ENCODE peak calls at places on chromosomes 4 and X, in seven cellular contexts. One of them, this sample, is unnamed.
A peak's percentile ranks its signal among the peaks of the same experiment; 100 is the strongest.

GRCh38 chrX:19064175-19064574 is 58.1 kb downstream of the ADGRG2 start:
- DNase-seq in endodermal cell: peak; percentile 73
- DNase-seq in HFFc6: no peak
- DNase-seq in cardiac muscle cell: peak; percentile 18
- DNase-seq in astrocyte of the spinal cord: peak; percentile 50
- DNase-seq in choroid plexus epithelial cell: peak; percentile 54
- DNase-seq in GM12864: no peak
- DNase-seq in this sample: no peak

GRCh38 chrX:143633530-143634372 is 2.1 kb downstream of the SLITRK4 start:
- DNase-seq in GM12864: no peak
- DNase-seq in endodermal cell: peak; percentile 66
- DNase-seq in choroid plexus epithelial cell: no peak
- DNase-seq in astrocyte of the spinal cord: no peak
- DNase-seq in cardiac muscle cell: peak; percentile 25
- DNase-seq in HFFc6: no peak
- DNase-seq in this sample: no peak

GRCh38 chr4:185580699-185581098 is 45.4 kb upstream of the PDLIM3 start:
- DNase-seq in astrocyte of the spinal cord: no peak
- DNase-seq in cardiac muscle cell: no peak
- DNase-seq in GM12864: no peak
- DNase-seq in endodermal cell: no peak
- DNase-seq in choroid plexus epithelial cell: no peak
- DNase-seq in HFFc6: no peak
- DNase-seq in this sample: no peak

GRCh38 chrX:48613502-48614160 is 16.3 kb downstream of the WDR13 start:
- DNase-seq in choroid plexus epithelial cell: peak; percentile 33
- DNase-seq in cardiac muscle cell: no peak
- DNase-seq in astrocyte of the spinal cord: no peak
- DNase-seq in endodermal cell: no peak
- DNase-seq in GM12864: no peak
- DNase-seq in HFFc6: peak; percentile 2
- DNase-seq in this sample: no peak

GRCh38 chrX:50988649-50989048 is 78.1 kb downstream of the BMP15 start:
- DNase-seq in endodermal cell: peak; percentile 63
- DNase-seq in astrocyte of the spinal cord: peak; percentile 20
- DNase-seq in choroid plexus epithelial cell: peak; percentile 52
- DNase-seq in cardiac muscle cell: peak; percentile 46
- DNase-seq in GM12864: no peak
- DNase-seq in HFFc6: peak; percentile 3
- DNase-seq in this sample: peak; percentile 1

GRCh38 chr4:159141193-159141592 is 38.3 kb downstream of the RAPGEF2 start:
- DNase-seq in GM12864: no peak
- DNase-seq in choroid plexus epithelial cell: peak; percentile 43
- DNase-seq in HFFc6: no peak
- DNase-seq in astrocyte of the spinal cord: peak; percentile 32
- DNase-seq in endodermal cell: no peak
- DNase-seq in cardiac muscle cell: no peak
- DNase-seq in this sample: no peak

GRCh38 chr4:78331965-78332364 is 219.6 kb upstream of the ANXA3 start:
- DNase-seq in HFFc6: no peak
- DNase-seq in astrocyte of the spinal cord: no peak
- DNase-seq in cardiac muscle cell: no peak
- DNase-seq in choroid plexus epithelial cell: no peak
- DNase-seq in endodermal cell: no peak
- DNase-seq in GM12864: no peak
- DNase-seq in this sample: no peak

GRCh38 chr4:20391224-20391623 is 139.5 kb downstream of the SLIT2 start:
- DNase-seq in GM12864: no peak
- DNase-seq in astrocyte of the spinal cord: peak; percentile 50
- DNase-seq in choroid plexus epithelial cell: peak; percentile 74
- DNase-seq in cardiac muscle cell: peak; percentile 40
- DNase-seq in endodermal cell: no peak
- DNase-seq in HFFc6: peak; percentile 27
- DNase-seq in this sample: no peak

GRCh38 chr4:16250665-16251365 is 24.5 kb upstream of the TAPT1 start:
- DNase-seq in HFFc6: peak; percentile 28
- DNase-seq in astrocyte of the spinal cord: no peak
- DNase-seq in choroid plexus epithelial cell: peak; percentile 40
- DNase-seq in endodermal cell: no peak
- DNase-seq in cardiac muscle cell: peak; percentile 47
- DNase-seq in GM12864: no peak
- DNase-seq in this sample: no peak

GRCh38 chr4:55921093-55921492 is 27.7 kb upstream of the CEP135 start:
- DNase-seq in GM12864: no peak
- DNase-seq in choroid plexus epithelial cell: no peak
- DNase-seq in cardiac muscle cell: no peak
- DNase-seq in astrocyte of the spinal cord: no peak
- DNase-seq in endodermal cell: no peak
- DNase-seq in HFFc6: no peak
- DNase-seq in this sample: no peak

GRCh38 chrX:5113128-5113527 is 1115.5 kb downstream of the NLGN4X start:
- DNase-seq in GM12864: no peak
- DNase-seq in HFFc6: no peak
- DNase-seq in cardiac muscle cell: no peak
- DNase-seq in astrocyte of the spinal cord: peak; percentile 3
- DNase-seq in endodermal cell: no peak
- DNase-seq in choroid plexus epithelial cell: peak; percentile 0
- DNase-seq in this sample: peak; percentile 0

GRCh38 chrX:115362334-115363095 is 73.0 kb downstream of the LUZP4 start:
- DNase-seq in GM12864: no peak
- DNase-seq in HFFc6: no peak
- DNase-seq in choroid plexus epithelial cell: peak; percentile 66
- DNase-seq in endodermal cell: peak; percentile 61
- DNase-seq in astrocyte of the spinal cord: peak; percentile 82
- DNase-seq in cardiac muscle cell: peak; percentile 70
- DNase-seq in this sample: no peak

GRCh38 chrX:8851487-8851886 is 50.3 kb upstream of the FAM9A start:
- DNase-seq in HFFc6: no peak
- DNase-seq in astrocyte of the spinal cord: no peak
- DNase-seq in endodermal cell: no peak
- DNase-seq in cardiac muscle cell: peak; percentile 46
- DNase-seq in choroid plexus epithelial cell: peak; percentile 25
- DNase-seq in GM12864: no peak
- DNase-seq in this sample: no peak

GRCh38 chr4:44146516-44146915 is 302.1 kb downstream of the KCTD8 start:
- DNase-seq in GM12864: no peak
- DNase-seq in astrocyte of the spinal cord: no peak
- DNase-seq in cardiac muscle cell: no peak
- DNase-seq in choroid plexus epithelial cell: no peak
- DNase-seq in HFFc6: no peak
- DNase-seq in endodermal cell: no peak
- DNase-seq in this sample: no peak

GRCh38 chr4:110046588-110047049 is 133.9 kb downstream of the EGF start:
- DNase-seq in choroid plexus epithelial cell: peak; percentile 28
- DNase-seq in astrocyte of the spinal cord: peak; percentile 54
- DNase-seq in endodermal cell: no peak
- DNase-seq in HFFc6: peak; percentile 6
- DNase-seq in cardiac muscle cell: no peak
- DNase-seq in GM12864: no peak
- DNase-seq in this sample: no peak

GRCh38 chr4:1192091-1192492 is 19.7 kb upstream of the SPON2 start:
- DNase-seq in choroid plexus epithelial cell: peak; percentile 98
- DNase-seq in endodermal cell: no peak
- DNase-seq in cardiac muscle cell: peak; percentile 98
- DNase-seq in HFFc6: peak; percentile 94
- DNase-seq in GM12864: no peak
- DNase-seq in astrocyte of the spinal cord: peak; percentile 96
- DNase-seq in this sample: no peak

GRCh38 chrX:110173192-110174175 is 144.4 kb downstream of the AMMECR1 start:
- DNase-seq in cardiac muscle cell: peak; percentile 15
- DNase-seq in astrocyte of the spinal cord: no peak
- DNase-seq in GM12864: no peak
- DNase-seq in choroid plexus epithelial cell: peak; percentile 26
- DNase-seq in HFFc6: no peak
- DNase-seq in endodermal cell: peak; percentile 40
- DNase-seq in this sample: no peak

GRCh38 chr4:155033604-155034003 is 174.8 kb upstream of the NPY2R start:
- DNase-seq in HFFc6: no peak
- DNase-seq in cardiac muscle cell: no peak
- DNase-seq in GM12864: no peak
- DNase-seq in astrocyte of the spinal cord: no peak
- DNase-seq in choroid plexus epithelial cell: no peak
- DNase-seq in endodermal cell: no peak
- DNase-seq in this sample: no peak

GRCh38 chrX:131827935-131828334 is 195.2 kb upstream of the STK26 start:
- DNase-seq in GM12864: no peak
- DNase-seq in HFFc6: no peak
- DNase-seq in astrocyte of the spinal cord: peak; percentile 20
- DNase-seq in choroid plexus epithelial cell: peak; percentile 34
- DNase-seq in cardiac muscle cell: peak; percentile 25
- DNase-seq in endodermal cell: peak; percentile 78
- DNase-seq in this sample: peak; percentile 33

GRCh38 chr4:95432466-95432865 is 116.3 kb downstream of the UNC5C start:
- DNase-seq in GM12864: no peak
- DNase-seq in cardiac muscle cell: no peak
- DNase-seq in astrocyte of the spinal cord: peak; percentile 24
- DNase-seq in HFFc6: no peak
- DNase-seq in endodermal cell: no peak
- DNase-seq in choroid plexus epithelial cell: no peak
- DNase-seq in this sample: no peak

GRCh38 chr4:170599894-170600293 is 510.1 kb upstream of the AADAT start:
- DNase-seq in HFFc6: no peak
- DNase-seq in GM12864: no peak
- DNase-seq in cardiac muscle cell: no peak
- DNase-seq in astrocyte of the spinal cord: no peak
- DNase-seq in endodermal cell: no peak
- DNase-seq in choroid plexus epithelial cell: no peak
- DNase-seq in this sample: no peak

GRCh38 chrX:135973025-135973547 is 702 bp downstream of the MMGT1 start:
- DNase-seq in cardiac muscle cell: peak; percentile 19
- DNase-seq in choroid plexus epithelial cell: peak; percentile 30
- DNase-seq in GM12864: no peak
- DNase-seq in astrocyte of the spinal cord: peak; percentile 8
- DNase-seq in endodermal cell: no peak
- DNase-seq in HFFc6: peak; percentile 5
- DNase-seq in this sample: no peak

GRCh38 chrX:152642931-152643525 is 5.3 kb downstream of the GABRQ start:
- DNase-seq in astrocyte of the spinal cord: no peak
- DNase-seq in GM12864: no peak
- DNase-seq in choroid plexus epithelial cell: no peak
- DNase-seq in endodermal cell: no peak
- DNase-seq in cardiac muscle cell: no peak
- DNase-seq in HFFc6: no peak
- DNase-seq in this sample: no peak

GRCh38 chr4:48546336-48546735 is 56.3 kb downstream of the ZAR1 start:
- DNase-seq in endodermal cell: peak; percentile 65
- DNase-seq in GM12864: peak; percentile 8
- DNase-seq in HFFc6: peak; percentile 41
- DNase-seq in cardiac muscle cell: peak; percentile 65
- DNase-seq in choroid plexus epithelial cell: peak; percentile 75
- DNase-seq in astrocyte of the spinal cord: peak; percentile 53
- DNase-seq in this sample: no peak

GRCh38 chr4:18850763-18851331 is 829.3 kb upstream of the LCORL start:
- DNase-seq in cardiac muscle cell: no peak
- DNase-seq in GM12864: no peak
- DNase-seq in choroid plexus epithelial cell: no peak
- DNase-seq in endodermal cell: no peak
- DNase-seq in HFFc6: peak; percentile 59
- DNase-seq in astrocyte of the spinal cord: no peak
- DNase-seq in this sample: no peak

GRCh38 chrX:138849521-138849920 is 138.0 kb upstream of the FGF13 start:
- DNase-seq in GM12864: no peak
- DNase-seq in cardiac muscle cell: no peak
- DNase-seq in astrocyte of the spinal cord: no peak
- DNase-seq in choroid plexus epithelial cell: no peak
- DNase-seq in endodermal cell: no peak
- DNase-seq in HFFc6: no peak
- DNase-seq in this sample: no peak

GRCh38 chrX:138845791-138846190 is 134.3 kb upstream of the FGF13 start:
- DNase-seq in endodermal cell: no peak
- DNase-seq in HFFc6: no peak
- DNase-seq in choroid plexus epithelial cell: no peak
- DNase-seq in astrocyte of the spinal cord: no peak
- DNase-seq in GM12864: no peak
- DNase-seq in cardiac muscle cell: no peak
- DNase-seq in this sample: no peak

GRCh38 chrX:138847930-138848329 is 136.4 kb upstream of the FGF13 start:
- DNase-seq in choroid plexus epithelial cell: peak; percentile 2
- DNase-seq in GM12864: no peak
- DNase-seq in endodermal cell: no peak
- DNase-seq in astrocyte of the spinal cord: peak; percentile 31
- DNase-seq in HFFc6: no peak
- DNase-seq in cardiac muscle cell: peak; percentile 15
- DNase-seq in this sample: no peak
- TF ChIP-seq CTCF in choroid plexus epithelial cell: no peak
- TF ChIP-seq CTCF in GM12864: no peak
- TF ChIP-seq CTCF in endodermal cell: peak; percentile 67
- TF ChIP-seq CTCF in astrocyte of the spinal cord: no peak
- TF ChIP-seq CTCF in HFFc6: no peak
- TF ChIP-seq CTCF in cardiac muscle cell: peak; percentile 7
- TF ChIP-seq CTCF in this sample: no peak

DNA sequence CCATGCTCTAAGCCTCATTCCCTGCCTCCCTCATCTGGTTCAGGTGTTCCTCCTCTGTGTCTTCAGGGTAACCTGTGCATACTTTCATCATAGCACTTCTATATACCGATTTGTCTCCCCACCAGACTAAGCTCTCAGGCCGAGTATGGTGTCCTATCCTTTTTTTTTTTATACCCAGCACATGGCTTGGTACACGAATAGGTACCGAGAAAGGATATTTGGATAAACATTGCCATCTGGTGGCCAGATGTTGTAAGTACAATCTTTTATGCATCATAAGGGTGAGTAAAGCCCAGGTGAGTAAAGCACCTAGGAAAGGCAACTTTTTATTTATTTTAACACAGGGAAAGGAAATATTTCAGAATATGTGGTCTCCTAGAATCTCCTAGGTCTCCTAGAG is 68.4 kb downstream of the MID2 start:
- DNase-seq in cardiac muscle cell: peak; percentile 58
- DNase-seq in choroid plexus epithelial cell: peak; percentile 61
- DNase-seq in astrocyte of the spinal cord: peak; percentile 47
- DNase-seq in HFFc6: peak; percentile 16
- DNase-seq in GM12864: no peak
- DNase-seq in endodermal cell: peak; percentile 59
- DNase-seq in this sample: peak; percentile 12
- TF ChIP-seq CTCF in cardiac muscle cell: peak; percentile 35
- TF ChIP-seq CTCF in choroid plexus epithelial cell: peak; percentile 45
- TF ChIP-seq CTCF in astrocyte of the spinal cord: peak; percentile 38
- TF ChIP-seq CTCF in HFFc6: peak; percentile 81
- TF ChIP-seq CTCF in GM12864: peak; percentile 41
- TF ChIP-seq CTCF in endodermal cell: peak; percentile 82
- TF ChIP-seq CTCF in this sample: no peak

GRCh38 chrX:78708171-78708570 is 39.3 kb upstream of the LPAR4 start:
- DNase-seq in cardiac muscle cell: peak; percentile 63
- DNase-seq in choroid plexus epithelial cell: peak; percentile 72
- DNase-seq in GM12864: no peak
- DNase-seq in HFFc6: peak; percentile 28
- DNase-seq in endodermal cell: peak; percentile 64
- DNase-seq in astrocyte of the spinal cord: peak; percentile 51
- DNase-seq in this sample: no peak
- TF ChIP-seq CTCF in cardiac muscle cell: peak; percentile 63
- TF ChIP-seq CTCF in choroid plexus epithelial cell: peak; percentile 78
- TF ChIP-seq CTCF in GM12864: peak; percentile 41
- TF ChIP-seq CTCF in HFFc6: peak; percentile 73
- TF ChIP-seq CTCF in endodermal cell: peak; percentile 74
- TF ChIP-seq CTCF in astrocyte of the spinal cord: peak; percentile 64
- TF ChIP-seq CTCF in this sample: peak; percentile 31

DNA sequence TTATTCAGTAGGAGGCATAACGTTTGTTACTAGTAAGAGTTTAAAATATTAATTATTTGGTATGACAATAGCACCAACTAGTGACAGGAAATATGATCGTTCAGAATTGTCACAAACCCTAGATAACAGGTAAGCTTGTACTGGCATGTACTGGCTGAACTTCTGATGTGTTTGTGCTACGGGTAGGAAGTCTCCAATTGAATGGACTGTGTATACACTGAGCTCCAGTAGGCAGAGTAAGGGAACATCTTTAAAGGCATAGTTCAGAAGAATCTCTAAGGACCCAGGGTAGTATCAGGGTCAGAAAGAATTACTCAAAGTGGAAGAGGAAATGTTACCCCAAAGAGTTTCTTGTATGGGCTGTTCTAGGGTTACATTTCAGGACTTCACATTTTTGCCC is 230.4 kb downstream of the EDA2R start:
- DNase-seq in astrocyte of the spinal cord: no peak
- DNase-seq in cardiac muscle cell: no peak
- DNase-seq in HFFc6: no peak
- DNase-seq in choroid plexus epithelial cell: no peak
- DNase-seq in endodermal cell: no peak
- DNase-seq in GM12864: peak; percentile 0
- DNase-seq in this sample: peak; percentile 7
- TF ChIP-seq CTCF in astrocyte of the spinal cord: no peak
- TF ChIP-seq CTCF in cardiac muscle cell: no peak
- TF ChIP-seq CTCF in HFFc6: no peak
- TF ChIP-seq CTCF in choroid plexus epithelial cell: no peak
- TF ChIP-seq CTCF in endodermal cell: no peak
- TF ChIP-seq CTCF in GM12864: peak; percentile 26
- TF ChIP-seq CTCF in this sample: no peak

This sample was measured in GM20000.